ENCODE peak calls at places on chromosomes 13 and 19, in five cellular contexts. N is astrocyte, H is heart left ventricle, L is Peyer's patch, Z is thoracic aorta. R is an unnamed sample.

GRCh38 chr19:7912697-7913564 is 1.7 kb upstream of the TGFBR3L start:
- DNase-seq in N (no peak), H (no peak), L (no peak), Z (no peak), R (peak)

GRCh38 chr13:30796132-30796832 is 60.9 kb downstream of the ALOX5AP start:
- DNase-seq in N (peak), H (no peak), L (no peak), Z (no peak), R (no peak)

GRCh38 chr13:45934283-45934682 is 82.7 kb upstream of the SIAH3 start:
- DNase-seq in N (no peak), H (no peak), L (no peak), Z (no peak), R (no peak)

GRCh38 chr13:71797487-71797886 is 69.5 kb downstream of the DACH1 start:
- DNase-seq in N (no peak), H (no peak), L (no peak), Z (no peak), R (no peak)

GRCh38 chr13:22047082-22047784 is 376.4 kb downstream of the FGF9 start:
- DNase-seq in N (no peak), H (no peak), L (no peak), Z (no peak), R (no peak)

GRCh38 chr13:97371486-97372109 is 62.4 kb upstream of the RAP2A start:
- DNase-seq in N (no peak), H (no peak), L (no peak), Z (no peak), R (no peak)

GRCh38 chr19:36215276-36216171 is 618 bp downstream of the ZNF146 start:
- DNase-seq in N (peak), H (no peak), L (no peak), Z (no peak), R (no peak)

GRCh38 chr19:16506961-16507360 is 10.8 kb downstream of the C19orf44 start:
- DNase-seq in N (no peak), H (no peak), L (no peak), Z (no peak), R (no peak)

GRCh38 chr13:24097064-24097463 is 63.5 kb upstream of the SPATA13 start:
- DNase-seq in N (no peak), H (no peak), L (no peak), Z (no peak), R (no peak)

GRCh38 chr19:45484273-45484945 is 12.4 kb downstream of the RTN2 start:
- DNase-seq in N (no peak), H (no peak), L (no peak), Z (no peak), R (no peak)

GRCh38 chr19:13764821-13765394 is 586 bp downstream of the MRI1 start:
- DNase-seq in N (no peak), H (no peak), L (no peak), Z (no peak), R (peak)

GRCh38 chr13:36891752-36892151 is 28.3 kb downstream of the SMAD9 start:
- DNase-seq in N (no peak), H (no peak), L (no peak), Z (no peak), R (no peak)

GRCh38 chr19:2536461-2536860 is 60.5 kb downstream of the GADD45B start:
- DNase-seq in N (no peak), H (no peak), L (peak), Z (no peak), R (no peak)

GRCh38 chr19:11142528-11143171 is 12.9 kb downstream of the SPC24 start:
- DNase-seq in N (peak), H (peak), L (peak), Z (peak), R (peak)

GRCh38 chr13:20566424-20566916 is 487 bp upstream of the IFT88 start:
- DNase-seq in N (peak), H (no peak), L (peak), Z (peak), R (no peak)

GRCh38 chr13:50529154-50529882 is 314.2 kb downstream of the DLEU7 start:
- DNase-seq in N (peak), H (peak), L (peak), Z (peak), R (peak)
- H3K4me3 ChIP-seq in N (peak), H (peak), L (no peak), Z (peak), R (peak)

DNA sequence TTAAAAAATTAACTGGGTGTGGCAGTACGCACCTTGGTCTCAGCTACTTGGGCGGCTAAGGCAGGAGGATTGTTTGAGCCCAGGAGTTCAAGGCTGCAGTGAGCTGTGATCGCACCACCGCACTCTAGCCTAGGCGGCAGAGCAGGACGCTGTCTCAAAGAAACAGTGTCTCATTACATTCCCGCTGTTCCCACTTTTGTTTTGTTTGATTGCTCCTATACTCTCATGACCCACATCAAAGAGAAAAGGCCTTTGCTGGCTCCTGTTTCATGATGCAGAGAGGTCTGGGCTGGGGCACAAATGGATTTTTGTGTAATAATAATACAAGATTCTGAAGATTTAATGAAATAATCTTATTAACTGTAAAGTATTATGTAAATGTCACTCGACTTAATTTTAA is 85.7 kb downstream of the LACC1 start:
- DNase-seq in N (no peak), H (no peak), L (no peak), Z (no peak), R (no peak)
- TF ChIP-seq CTCF in N (no peak), H (no peak), L (no peak), Z (no peak), R (no peak)

GRCh38 chr13:99688776-99689175 is 187.5 kb downstream of the TM9SF2 start:
- DNase-seq in N (no peak), H (no peak), L (no peak), Z (no peak), R (no peak)

GRCh38 chr13:99686157-99686572 is 184.9 kb downstream of the TM9SF2 start:
- DNase-seq in N (peak), H (peak), L (peak), Z (no peak), R (no peak)

GRCh38 chr13:99686944-99687382 is 185.7 kb downstream of the TM9SF2 start:
- DNase-seq in N (no peak), H (no peak), L (peak), Z (no peak), R (no peak)

GRCh38 chr13:99689955-99690354 is 188.7 kb downstream of the TM9SF2 start:
- DNase-seq in N (no peak), H (no peak), L (no peak), Z (no peak), R (no peak)

GRCh38 chr13:99687728-99688397 is 186.6 kb downstream of the TM9SF2 start:
- DNase-seq in N (peak), H (no peak), L (no peak), Z (no peak), R (no peak)
- H3K27ac ChIP-seq in N (peak), H (no peak), L (no peak), Z (no peak), R (no peak)

DNA sequence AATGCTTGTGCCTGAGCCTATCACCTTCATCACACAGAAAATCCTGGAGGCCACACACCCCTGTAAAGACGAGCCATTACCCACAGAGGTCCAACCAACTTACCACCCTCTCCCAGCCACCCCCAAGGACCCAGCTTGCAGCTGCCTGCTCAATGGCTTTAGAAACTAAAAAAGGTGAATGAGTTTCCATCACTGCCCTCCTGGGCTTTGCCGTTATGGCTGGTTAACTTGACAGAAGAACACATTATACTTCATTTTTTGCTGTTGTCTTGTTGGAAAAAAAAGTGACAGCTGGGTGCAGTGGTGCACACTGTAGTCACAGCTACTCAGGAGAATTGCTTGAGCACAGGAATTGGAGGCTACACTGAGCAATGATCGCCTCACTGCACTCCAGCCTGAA is 17.4 kb upstream of the FEM1A start:
- DNase-seq in N (no peak), H (no peak), L (no peak), Z (no peak), R (no peak)
- H3K4me3 ChIP-seq in N (no peak), H (no peak), L (no peak), Z (no peak), R (no peak)

GRCh38 chr13:89066868-89067466 is 1395.8 kb downstream of the SLITRK5 start:
- DNase-seq in N (peak), H (no peak), L (no peak), Z (no peak), R (no peak)
- TF ChIP-seq CTCF in N (peak), H (peak), L (peak), Z (peak), R (peak)

GRCh38 chr19:1153891-1154730 is 20.0 kb downstream of the SBNO2 start:
- DNase-seq in N (no peak), H (no peak), L (no peak), Z (no peak), R (peak)

GRCh38 chr19:1156830-1157615 is 17.0 kb downstream of the SBNO2 start:
- DNase-seq in N (no peak), H (no peak), L (no peak), Z (no peak), R (peak)

GRCh38 chr19:1155352-1156304 is 18.4 kb downstream of the SBNO2 start:
- DNase-seq in N (no peak), H (no peak), L (no peak), Z (no peak), R (no peak)

GRCh38 chr19:1156305-1156801 is 17.7 kb downstream of the SBNO2 start:
- DNase-seq in N (peak), H (no peak), L (no peak), Z (no peak), R (peak)

DNA sequence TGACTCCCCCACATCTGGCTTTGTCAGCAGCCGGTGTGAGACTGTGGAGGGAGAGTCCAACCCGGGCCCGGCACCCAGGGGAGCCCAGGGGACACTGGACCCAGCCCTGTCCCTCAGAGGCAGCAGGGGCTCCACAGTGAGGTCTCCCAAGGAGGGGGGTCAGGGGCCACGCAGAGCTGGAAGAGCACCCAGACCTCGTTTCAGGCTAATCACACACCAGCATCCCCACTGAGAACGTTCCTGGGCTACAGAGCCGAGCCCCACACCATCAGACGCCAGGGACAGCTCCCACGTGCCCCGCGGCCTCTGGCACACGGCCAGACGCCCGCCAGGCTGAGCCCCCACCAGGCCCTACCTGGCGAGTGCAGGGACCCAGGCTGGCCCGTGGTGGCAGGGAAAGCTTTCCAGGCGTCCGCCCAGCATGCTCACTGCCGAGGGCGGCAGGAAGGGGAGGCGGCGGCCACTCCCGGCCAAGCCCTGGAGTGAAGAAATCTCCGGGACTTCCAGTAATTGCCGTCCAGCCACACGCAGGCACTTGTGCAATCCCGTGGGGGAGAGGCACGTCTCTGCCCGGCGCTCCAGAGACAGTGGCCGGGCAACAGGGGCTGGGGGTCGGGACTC is 19.2 kb downstream of the SBNO2 start:
- DNase-seq in N (peak), H (peak), L (peak), Z (peak), R (peak)
- H3K27ac ChIP-seq in N (no peak), H (peak), L (peak), Z (peak), R (peak)

GRCh38 chr13:99969934-99970760 is 1.4 kb downstream of the ZIC5 start:
- DNase-seq in N (no peak), H (no peak), L (no peak), Z (no peak), R (no peak)
- H3K4me3 ChIP-seq in N (peak), H (no peak), L (no peak), Z (peak), R (peak)

GRCh38 chr13:54185785-54186184 is 1157.2 kb downstream of the OLFM4 start:
- DNase-seq in N (no peak), H (no peak), L (no peak), Z (no peak), R (no peak)
- TF ChIP-seq CTCF in N (no peak), H (no peak), L (no peak), Z (no peak), R (no peak)

R was measured in upper lobe of right lung.